ENCODE peak calls at places on chromosomes 7 and 10, in four cellular contexts. T is gastrocnemius medialis, F is HCT116, L is heart left ventricle. U is an unnamed sample.

GRCh38 chr7:106054971-106055370 is 57.1 kb downstream of the SYPL1 start:
- DNase-seq in T (no peak), F (no peak), L (no peak), U (no peak)

GRCh38 chr10:73989594-73990142 is 8.2 kb upstream of the VCL start:
- DNase-seq in T (no peak), F (no peak), L (no peak), U (no peak)

GRCh38 chr10:122162566-122163181 is 108.4 kb upstream of the BTBD16 start:
- DNase-seq in T (no peak), F (no peak), L (peak), U (no peak)

GRCh38 chr10:15579605-15580004 is 140.1 kb downstream of the ITGA8 start:
- DNase-seq in T (no peak), F (no peak), L (no peak), U (no peak)

GRCh38 chr10:94308866-94309265 is 53.9 kb downstream of the NOC3L start:
- DNase-seq in T (no peak), F (no peak), L (no peak), U (no peak)

GRCh38 chr7:104179178-104179577 is 28.6 kb downstream of the ORC5 start:
- DNase-seq in T (no peak), F (no peak), L (no peak), U (no peak)

GRCh38 chr7:155806096-155806871 is 6.0 kb downstream of the SHH start:
- DNase-seq in T (no peak), F (no peak), L (peak), U (no peak)

GRCh38 chr10:21499580-21499909 is 25.9 kb downstream of the SKIDA1 start:
- DNase-seq in T (no peak), F (no peak), L (no peak), U (no peak)

GRCh38 chr10:103896225-103896624 is 21.8 kb downstream of the STN1 start:
- DNase-seq in T (no peak), F (peak), L (no peak), U (no peak)

GRCh38 chr7:142632291-142633134 is 116.8 kb upstream of the PRSS1 start:
- DNase-seq in T (peak), F (peak), L (peak), U (peak)

GRCh38 chr7:30503273-30504212 is 1.1 kb downstream of the GGCT start:
- DNase-seq in T (no peak), F (no peak), L (no peak), U (no peak)

GRCh38 chr10:30671011-30671616 is 41.6 kb upstream of the LYZL2 start:
- DNase-seq in T (no peak), F (peak), L (no peak), U (no peak)

GRCh38 chr10:131088619-131089018 is 222.9 kb downstream of the TCERG1L start:
- DNase-seq in T (no peak), F (no peak), L (no peak), U (no peak)

GRCh38 chr10:43576062-43576461 is 1.6 kb upstream of the ZNF239 start:
- DNase-seq in T (no peak), F (no peak), L (no peak), U (no peak)

GRCh38 chr10:86071145-86071544 is 295.4 kb downstream of the GRID1 start:
- DNase-seq in T (no peak), F (no peak), L (no peak), U (no peak)

GRCh38 chr10:13991353-13991752 is 339.4 kb downstream of the FRMD4A start:
- DNase-seq in T (no peak), F (no peak), L (no peak), U (no peak)

GRCh38 chr7:873367-874002 is 2.9 kb upstream of the GET4 start:
- DNase-seq in T (peak), F (peak), L (peak), U (peak)

GRCh38 chr10:30437039-30437781 is 3.2 kb downstream of the MAP3K8 start:
- DNase-seq in T (no peak), F (no peak), L (no peak), U (no peak)

GRCh38 chr7:112453505-112454171 is 3.4 kb downstream of the IFRD1 start:
- DNase-seq in T (no peak), F (no peak), L (no peak), U (no peak)

GRCh38 chr10:65911431-65911830 is 1014.4 kb upstream of the LRRTM3 start:
- DNase-seq in T (no peak), F (no peak), L (no peak), U (no peak)

GRCh38 chr10:65907199-65907712 is 1018.6 kb upstream of the LRRTM3 start:
- DNase-seq in T (no peak), F (no peak), L (no peak), U (no peak)

GRCh38 chr10:65910209-65910608 is 1015.6 kb upstream of the LRRTM3 start:
- DNase-seq in T (no peak), F (no peak), L (no peak), U (no peak)
- TF ChIP-seq POLR2A in T (no peak), F (no peak), L (no peak), U (no peak)

GRCh38 chr7:46191776-46192175 is 270.7 kb upstream of the IGFBP3 start:
- DNase-seq in T (no peak), F (no peak), L (no peak), U (no peak)

GRCh38 chr7:46189255-46189790 is 268.3 kb upstream of the IGFBP3 start:
- DNase-seq in T (no peak), F (no peak), L (no peak), U (no peak)

GRCh38 chr7:46192191-46192590 is 271.1 kb upstream of the IGFBP3 start:
- DNase-seq in T (no peak), F (no peak), L (no peak), U (no peak)

GRCh38 chr7:46195934-46196333 is 274.9 kb upstream of the IGFBP3 start:
- DNase-seq in T (no peak), F (no peak), L (no peak), U (no peak)

GRCh38 chr7:46191296-46191695 is 270.2 kb upstream of the IGFBP3 start:
- DNase-seq in T (no peak), F (no peak), L (no peak), U (no peak)
- H3K4me3 ChIP-seq in T (no peak), F (no peak), L (no peak), U (no peak)

GRCh38 chr7:66099551-66100407 is 14.9 kb upstream of the CRCP start:
- DNase-seq in T (peak), F (peak), L (peak), U (peak)
- TF ChIP-seq POLR2A in T (no peak), F (peak), L (no peak), U (no peak)

DNA sequence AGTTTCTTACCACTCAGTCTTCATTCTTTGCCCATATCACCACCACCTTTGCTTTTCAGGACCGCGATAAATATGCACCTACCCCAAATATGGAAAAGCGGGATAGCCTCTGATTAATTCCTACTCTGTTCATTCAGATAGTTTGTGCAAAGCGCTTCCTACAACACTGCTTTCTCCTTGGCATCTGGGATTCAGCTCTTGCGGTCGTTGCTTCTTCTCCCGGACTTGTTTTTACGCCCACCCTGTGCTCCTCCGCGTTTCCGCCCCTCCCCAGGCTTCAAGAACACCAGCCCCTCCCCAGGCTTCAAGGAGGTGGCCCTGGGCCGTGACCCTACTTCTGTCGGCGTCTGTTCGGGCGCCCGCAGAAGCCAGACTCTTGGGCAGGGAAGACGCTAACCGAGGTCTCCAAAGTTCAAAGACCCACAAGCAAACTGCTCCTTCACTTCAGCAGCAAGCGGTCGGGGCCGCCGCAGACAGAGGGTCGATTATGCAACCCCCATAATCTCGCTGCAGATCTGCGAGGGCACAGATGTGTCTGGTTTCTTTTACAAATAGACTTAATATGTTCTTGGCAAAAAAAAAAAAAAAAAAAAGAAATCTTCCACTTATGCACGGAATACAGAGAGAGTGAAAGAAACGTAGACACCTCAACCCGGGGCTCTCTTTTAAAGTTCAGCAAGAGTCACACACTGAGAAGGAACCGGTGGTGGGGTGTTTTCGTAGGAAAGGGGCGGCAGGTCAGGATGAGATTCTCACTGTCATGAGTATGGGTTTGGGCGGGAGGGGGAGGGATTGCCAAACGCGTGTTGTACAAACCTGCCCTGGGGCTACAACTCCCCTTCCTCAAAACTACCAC is 2.0 kb downstream of the DLX5 start:
- DNase-seq in T (no peak), F (no peak), L (no peak), U (no peak)
- H3K4me3 ChIP-seq in T (no peak), F (no peak), L (no peak), U (no peak)

GRCh38 chr10:70232155-70232858 is 922 bp downstream of the PPA1 start:
- DNase-seq in T (no peak), F (no peak), L (peak), U (no peak)

GRCh38 chr10:70234668-70235447 is 1.6 kb upstream of the PPA1 start:
- DNase-seq in T (peak), F (no peak), L (no peak), U (peak)

GRCh38 chr10:70232859-70233108 is 445 bp downstream of the PPA1 start:
- DNase-seq in T (no peak), F (no peak), L (no peak), U (no peak)

GRCh38 chr10:70233939-70234300 is 691 bp upstream of the PPA1 start:
- DNase-seq in T (no peak), F (no peak), L (no peak), U (no peak)

DNA sequence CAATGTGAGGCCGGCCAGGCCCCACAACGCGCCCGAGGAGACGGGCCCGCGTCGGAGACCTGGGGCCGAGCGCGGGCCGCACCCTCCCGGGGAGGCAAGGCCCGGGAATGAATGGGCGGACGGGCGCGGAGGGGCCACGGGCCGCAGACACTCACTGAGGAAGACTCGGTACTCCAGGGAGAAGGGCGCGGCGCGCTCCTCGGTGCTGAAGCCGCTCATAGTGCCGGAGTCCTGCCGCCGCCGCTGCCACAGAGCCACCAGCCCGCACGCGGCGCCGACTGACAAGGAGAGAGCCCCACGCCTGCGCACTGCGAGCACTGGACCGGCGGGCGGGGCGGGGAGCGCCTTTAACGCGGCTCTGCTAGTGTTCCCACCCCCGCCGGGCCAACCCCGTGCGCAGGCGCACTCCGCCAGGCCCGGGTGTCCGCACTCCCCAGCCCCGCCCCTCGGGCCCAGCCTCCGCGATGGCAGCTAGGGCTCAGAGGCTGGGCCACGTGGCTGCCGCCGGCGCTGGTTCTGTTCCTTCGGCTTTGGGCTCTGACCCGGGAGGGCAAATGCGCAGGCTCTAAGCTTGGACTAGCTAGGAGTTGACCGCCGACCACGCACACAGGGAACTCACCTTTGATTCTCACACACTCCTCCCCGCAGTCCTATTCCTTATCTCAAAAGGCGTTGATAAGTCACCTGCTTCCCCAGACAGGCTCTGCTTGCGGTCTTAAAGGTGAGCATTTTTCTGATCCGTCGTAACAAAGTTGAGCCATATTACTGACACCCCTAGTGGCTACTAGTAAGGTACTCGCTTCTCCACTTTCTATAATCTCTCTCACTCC is at the start of gene PPA1:
- DNase-seq in T (peak), F (peak), L (peak), U (peak)
- TF ChIP-seq POLR2A in T (peak), F (peak), L (no peak), U (no peak)

GRCh38 chr7:100722480-100723212 is 2.4 kb downstream of the EPO start:
- DNase-seq in T (no peak), F (no peak), L (no peak), U (no peak)

GRCh38 chr7:100720320-100720644 is at the start of gene EPO:
- DNase-seq in T (no peak), F (no peak), L (no peak), U (no peak)

GRCh38 chr7:100721505-100721812 is 1.2 kb downstream of the EPO start:
- DNase-seq in T (no peak), F (no peak), L (no peak), U (no peak)

GRCh38 chr7:100720645-100721504 is 607 bp downstream of the EPO start:
- DNase-seq in T (no peak), F (no peak), L (no peak), U (no peak)

DNA sequence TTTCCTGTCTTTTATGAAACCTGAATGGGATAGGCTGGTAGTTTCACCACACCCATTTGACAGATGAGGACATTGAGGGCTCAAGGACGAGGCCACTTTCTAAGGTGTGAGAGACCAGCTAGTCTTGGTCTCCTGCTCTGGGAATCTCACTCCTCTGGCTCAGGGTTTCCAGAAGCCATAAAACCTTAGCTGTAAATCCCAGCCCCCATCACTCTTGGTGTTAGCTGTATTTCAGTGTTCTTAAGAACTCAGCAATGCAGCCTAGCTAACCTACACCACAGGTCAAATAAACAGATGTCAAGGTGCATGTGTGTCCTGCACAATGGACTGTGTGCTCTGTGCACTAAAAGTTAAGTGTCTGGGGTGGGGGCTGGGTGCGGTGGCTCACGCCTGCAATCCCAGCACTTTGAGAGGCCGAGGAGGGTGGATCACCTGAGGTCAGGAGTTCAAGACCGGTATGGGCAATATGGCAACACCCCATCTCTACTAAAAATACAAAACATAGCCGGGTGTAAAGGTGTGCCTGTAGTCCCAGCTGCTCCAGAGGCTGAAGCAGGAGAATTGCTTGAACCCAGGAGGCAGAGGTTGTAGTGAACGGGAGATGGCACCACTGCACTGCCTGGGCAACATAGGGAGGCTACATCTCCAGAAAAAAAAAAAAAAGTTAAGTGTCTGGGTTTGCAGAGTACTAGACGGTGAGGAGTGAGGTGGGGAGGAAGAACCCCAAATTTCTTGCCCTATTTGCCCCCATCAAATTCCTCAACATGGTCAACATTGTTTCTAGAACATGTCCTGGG is 547 bp upstream of the EPO start:
- DNase-seq in T (no peak), F (no peak), L (no peak), U (no peak)
- H3K4me3 ChIP-seq in T (no peak), F (no peak), L (no peak), U (no peak)

DNA sequence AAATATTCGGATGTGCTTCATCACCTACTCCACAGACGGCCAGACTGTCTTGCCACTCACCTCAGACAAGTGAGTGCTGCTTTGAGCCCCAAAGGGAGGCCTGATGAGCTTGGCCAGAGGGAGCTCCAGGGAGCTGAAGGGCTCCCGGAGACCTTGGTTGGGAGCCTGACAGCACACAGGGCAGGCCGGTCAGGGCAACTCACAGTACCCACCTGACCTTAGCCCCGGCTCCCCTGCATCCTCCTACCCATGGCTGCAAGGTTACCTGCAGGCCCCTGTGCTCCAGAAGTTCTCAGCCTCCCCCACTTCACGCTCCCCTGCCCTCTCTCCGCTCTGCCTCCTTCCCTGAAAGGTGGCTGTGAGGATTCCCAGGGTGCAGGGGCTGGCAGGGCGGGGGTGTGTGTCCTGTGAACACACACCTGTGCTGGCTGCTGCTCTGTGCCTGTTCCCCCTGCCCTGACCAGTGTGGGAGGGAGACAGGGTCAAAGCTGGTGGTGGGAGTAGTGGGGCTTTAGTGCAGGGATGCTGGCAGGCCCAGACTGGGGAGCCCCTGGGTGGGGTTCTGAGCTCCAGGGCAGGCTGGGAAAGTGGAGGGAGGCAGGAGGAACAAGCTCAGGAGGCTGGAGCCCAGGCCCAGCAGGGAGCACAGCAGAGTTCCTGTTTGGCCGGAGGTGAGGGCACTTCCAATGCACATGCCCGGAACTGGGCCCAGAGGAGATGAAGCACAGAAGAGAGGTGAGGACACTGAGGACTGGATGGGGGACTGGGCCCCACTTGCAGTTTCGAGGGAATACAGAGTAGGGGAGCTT is 7.2 kb downstream of the ANTXRL start:
- DNase-seq in T (no peak), F (no peak), L (peak), U (peak)
- TF ChIP-seq POLR2A in T (no peak), F (no peak), L (no peak), U (no peak)

DNA sequence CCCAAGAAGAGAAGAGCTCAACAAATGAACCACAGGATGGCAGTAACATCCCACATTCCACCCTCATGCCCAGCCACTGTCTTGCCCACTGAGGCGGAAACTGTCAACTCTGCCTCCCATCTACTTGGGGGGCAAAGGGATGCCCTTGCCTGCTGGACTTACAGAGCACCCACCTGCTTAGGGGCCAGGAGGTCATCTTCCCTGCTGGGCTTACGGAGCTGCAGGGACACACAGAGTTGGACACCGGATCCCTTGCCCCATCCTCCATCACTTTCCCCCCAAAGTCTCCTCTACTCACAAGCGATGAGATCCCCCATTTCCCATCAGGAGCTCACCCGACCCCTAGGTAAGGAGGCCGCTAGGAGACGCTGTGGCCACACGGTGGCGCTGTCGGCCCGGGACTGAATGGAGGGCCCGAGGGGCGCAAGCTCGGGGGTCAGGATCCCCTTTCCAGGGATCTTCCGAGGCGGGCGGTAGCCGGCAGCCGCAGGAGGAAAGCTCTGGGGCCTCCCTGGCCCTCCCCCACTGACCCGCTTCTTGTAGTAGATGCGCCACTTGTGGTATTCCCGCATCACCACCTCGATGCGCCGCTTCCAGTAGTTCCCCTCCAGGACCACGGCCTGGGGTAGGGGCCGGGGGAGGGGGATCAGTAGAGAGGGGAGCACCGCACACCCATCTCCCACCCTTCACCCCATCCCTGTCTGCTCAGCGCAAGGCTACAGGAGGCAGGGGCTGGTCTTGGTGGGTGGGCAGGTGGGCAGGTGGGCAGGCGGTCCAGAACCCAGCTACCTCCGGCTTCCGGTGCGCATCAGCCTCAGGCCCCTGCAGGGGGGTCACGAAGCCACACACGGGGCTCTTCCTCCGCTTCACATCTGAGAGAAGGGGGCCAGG is 17.3 kb downstream of the MLXIPL start:
- DNase-seq in T (no peak), F (no peak), L (peak), U (no peak)
- H3K4me3 ChIP-seq in T (no peak), F (no peak), L (no peak), U (no peak)

GRCh38 chr7:20329389-20330175 is 1.1 kb upstream of the ITGB8 start:
- DNase-seq in T (no peak), F (peak), L (peak), U (peak)
- TF ChIP-seq POLR2A in T (no peak), F (no peak), L (no peak), U (no peak)

U was measured in lower leg skin.